ENCODE peak calls at places on chromosomes 11 and 22, in four cellular contexts. M is OCI-LY7, F is astrocyte of the spinal cord, J is fibroblast of mammary gland. K is an unnamed sample.

GRCh38 chr11:26946209-26946828 is 47.6 kb upstream of the FIBIN start:
- DNase-seq in F (peak; percentile 77), J (peak; percentile 96), M (no peak), K (no peak)

GRCh38 chr22:49734882-49735281 is 92.8 kb downstream of the BRD1 start:
- DNase-seq in M (no peak), F (no peak), J (no peak), K (no peak)

GRCh38 chr11:64132388-64132771 is 33.5 kb downstream of the MACROD1 start:
- DNase-seq in J (no peak), M (no peak), F (no peak), K (no peak)

GRCh38 chr11:66363187-66363601 is 8.4 kb downstream of the SLC29A2 start:
- DNase-seq in F (no peak), J (no peak), M (no peak), K (no peak)

GRCh38 chr22:46631113-46631512 is 10.9 kb downstream of the GRAMD4 start:
- DNase-seq in J (no peak), F (no peak), M (no peak), K (no peak)

GRCh38 chr11:105937331-105937730 is 84.7 kb downstream of the MSANTD4 start:
- DNase-seq in J (peak; percentile 30), M (no peak), F (peak; percentile 72), K (no peak)

GRCh38 chr22:38698407-38699094 is 2.2 kb downstream of the JOSD1 start:
- DNase-seq in F (no peak), M (no peak), J (no peak), K (no peak)

GRCh38 chr11:123601136-123601535 is 53.3 kb downstream of the SCN3B start:
- DNase-seq in M (no peak), F (no peak), J (peak; percentile 57), K (no peak)

GRCh38 chr11:120343429-120343828 is 7.2 kb downstream of the ARHGEF12 start:
- DNase-seq in J (no peak), F (no peak), M (peak; percentile 4), K (no peak)

GRCh38 chr11:313787-314547 is at the start of gene IFITM1:
- DNase-seq in J (peak; percentile 86), M (peak; percentile 73), F (peak; percentile 81), K (no peak)

GRCh38 chr11:71266114-71266833 is 13.9 kb upstream of the SHANK2 start:
- DNase-seq in M (no peak), F (no peak), J (no peak), K (no peak)

GRCh38 chr22:19665784-19666662 is 48.3 kb upstream of the SEPTIN5 start:
- DNase-seq in F (no peak), J (no peak), M (no peak), K (no peak)

GRCh38 chr11:19995131-19995530 is 165.1 kb downstream of the DBX1 start:
- DNase-seq in F (peak; percentile 72), M (no peak), J (peak; percentile 92), K (no peak)

GRCh38 chr11:48095779-48096470 is 115.6 kb downstream of the PTPRJ start:
- DNase-seq in M (no peak), J (peak; percentile 30), F (no peak), K (peak; percentile 27)

GRCh38 chr22:38657248-38657909 is 941 bp downstream of the CBY1 start:
- DNase-seq in F (peak; percentile 12), M (peak; percentile 20), J (peak; percentile 6), K (no peak)

GRCh38 chr11:80350541-80350940 is 909.7 kb upstream of the TENM4 start:
- DNase-seq in J (no peak), F (no peak), M (no peak), K (no peak)

GRCh38 chr22:37726240-37726887 is 29.5 kb downstream of the TRIOBP start:
- DNase-seq in M (peak; percentile 23), J (peak; percentile 70), F (no peak), K (no peak)

GRCh38 chr22:42256930-42257329 is 13.5 kb downstream of the TCF20 start:
- DNase-seq in J (no peak), F (no peak), M (no peak), K (no peak)

GRCh38 chr22:27302501-27302900 is 499.1 kb downstream of the MN1 start:
- DNase-seq in M (no peak), J (no peak), F (no peak), K (no peak)

GRCh38 chr11:60159868-60160267 is 23.0 kb downstream of the MS4A6A start:
- DNase-seq in F (no peak), M (no peak), J (no peak), K (no peak)

DNA sequence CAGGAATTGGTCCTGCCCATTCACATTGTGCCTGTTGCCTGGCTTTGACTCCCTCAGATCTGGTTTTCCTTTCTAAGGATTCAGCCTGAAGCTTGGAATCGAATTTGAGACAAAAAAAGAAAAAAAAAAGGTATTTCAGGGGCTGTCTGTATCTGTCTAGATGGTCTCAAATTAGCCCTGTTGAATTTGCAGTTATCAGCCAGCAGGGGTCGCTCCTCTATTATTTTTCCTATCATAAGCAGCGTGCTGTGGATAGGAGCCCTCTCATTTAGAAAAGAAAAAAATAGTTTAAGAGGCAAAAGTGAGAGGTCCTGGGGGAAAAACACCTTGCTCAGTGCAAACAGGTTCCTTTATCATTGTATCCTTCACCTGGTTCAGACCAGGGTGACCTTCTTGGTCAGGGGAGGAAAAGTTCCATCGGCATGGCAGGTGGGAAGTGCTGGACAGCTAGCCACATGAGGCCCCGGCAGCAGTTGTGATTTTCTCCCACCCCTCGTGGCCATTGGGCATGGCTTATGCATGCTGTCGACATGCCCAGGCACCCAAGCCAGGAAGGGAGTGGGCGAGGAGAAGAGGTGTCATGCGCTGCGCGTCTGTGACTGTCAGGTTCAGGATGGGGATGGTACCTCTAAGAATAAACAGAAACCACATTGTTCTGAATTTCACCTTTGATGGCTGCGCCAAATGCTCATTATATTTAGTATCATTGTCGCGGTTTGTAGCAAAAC is 13.1 kb downstream of the OR5AK2 start:
- DNase-seq in M (no peak), J (peak; percentile 35), F (no peak), K (no peak)
- TF ChIP-seq CTCF in M (peak; percentile 74), J (peak; percentile 54), F (peak; percentile 30), K (peak; percentile 23)

DNA sequence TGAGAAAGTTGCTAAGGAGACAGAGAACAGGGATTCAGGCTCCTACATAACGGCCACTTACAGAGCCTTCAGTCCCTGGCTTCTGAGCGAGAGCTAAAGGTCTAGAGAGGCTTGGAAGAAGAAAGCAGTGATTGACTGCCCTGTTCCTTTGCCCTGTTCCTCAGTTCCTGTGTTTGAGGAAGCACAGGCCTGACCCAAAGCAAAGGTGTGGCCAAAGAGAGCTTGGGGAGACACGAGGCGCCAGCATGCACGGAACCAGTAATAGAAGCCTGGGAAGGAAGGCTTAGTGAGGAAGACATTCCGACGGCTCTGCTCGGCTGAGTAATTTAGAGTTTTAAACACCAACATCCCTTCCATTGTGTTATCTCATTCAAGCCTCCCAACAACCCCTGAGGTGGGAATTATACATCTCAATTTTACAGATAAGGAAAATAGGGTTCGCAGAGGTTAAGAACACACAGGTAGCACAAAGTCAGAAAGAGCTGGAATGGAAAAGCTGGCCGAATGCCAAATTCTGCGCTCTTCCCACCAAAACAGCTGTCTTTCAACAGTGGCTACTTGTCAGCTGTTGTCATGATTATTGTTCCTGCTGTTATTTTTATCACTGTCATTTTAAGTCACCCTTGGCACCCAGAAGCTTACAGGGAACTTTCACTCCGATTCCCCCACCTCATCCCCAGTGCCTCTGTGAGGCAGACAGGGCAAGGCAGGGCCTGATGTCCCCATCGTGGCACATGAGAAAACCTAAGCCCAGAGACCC is 74.3 kb upstream of the CSNK2A3 start:
- DNase-seq in F (no peak), M (no peak), J (no peak), K (no peak)
- TF ChIP-seq CTCF in F (no peak), M (no peak), J (no peak), K (no peak)

GRCh38 chr11:100445231-100445735 is 241.8 kb upstream of the ARHGAP42 start:
- DNase-seq in M (no peak), J (peak; percentile 1), F (peak; percentile 63), K (peak; percentile 28)
- TF ChIP-seq CTCF in M (no peak), J (no peak), F (no peak), K (peak; percentile 40)

DNA sequence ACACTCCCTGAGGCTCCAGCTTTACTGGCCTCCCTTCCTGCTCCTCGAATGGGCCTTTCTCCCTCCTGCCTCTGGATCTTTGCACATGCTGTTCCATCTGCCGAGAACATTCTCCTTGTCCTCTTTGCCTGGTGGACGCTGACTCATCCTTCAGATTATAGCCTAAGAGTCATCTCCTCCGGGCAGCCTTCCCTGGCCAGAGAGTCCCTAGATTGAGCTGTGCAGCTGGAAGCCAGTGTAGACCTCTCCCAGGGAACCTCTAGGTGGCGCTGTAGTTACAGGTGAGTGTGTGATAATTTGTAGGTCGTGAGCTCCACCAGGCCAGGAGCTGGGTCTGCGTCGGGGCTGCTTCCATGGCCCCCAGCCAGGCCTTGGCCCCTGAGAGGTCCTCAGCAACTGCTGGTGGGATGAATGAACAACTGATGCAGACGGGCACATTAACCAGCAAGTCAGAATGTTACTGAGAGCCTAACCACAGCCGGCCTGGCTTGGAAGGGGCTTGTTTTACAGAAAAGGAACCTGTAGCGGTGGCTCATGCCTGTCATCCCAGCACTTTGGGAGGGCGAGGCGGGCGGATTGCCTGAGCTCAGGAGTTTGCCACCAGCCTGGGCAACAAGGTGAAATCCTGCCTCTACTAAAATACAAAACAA is 8.7 kb downstream of the PNPLA5 start:
- DNase-seq in M (peak; percentile 75), F (peak; percentile 68), J (peak; percentile 87), K (no peak)
- TF ChIP-seq CTCF in M (peak; percentile 88), F (peak; percentile 77), J (peak; percentile 61), K (peak; percentile 89)

GRCh38 chr11:85725510-85726258 is 39.7 kb upstream of the CCDC89 start:
- DNase-seq in M (no peak), J (peak; percentile 92), F (peak; percentile 91), K (peak; percentile 77)
- TF ChIP-seq CTCF in M (no peak), J (peak; percentile 5), F (no peak), K (peak; percentile 8)

GRCh38 chr11:69948256-69949141 is 129.3 kb upstream of the FGF3 start:
- DNase-seq in J (no peak), F (peak; percentile 41), M (no peak), K (peak; percentile 9)
- TF ChIP-seq CTCF in J (no peak), F (peak; percentile 11), M (no peak), K (peak; percentile 22)

GRCh38 chr11:103257360-103257759 is 148.1 kb downstream of the DYNC2H1 start:
- DNase-seq in F (peak; percentile 26), J (peak; percentile 34), M (no peak), K (no peak)
- TF ChIP-seq CTCF in F (peak; percentile 26), J (peak; percentile 26), M (peak; percentile 53), K (peak; percentile 34)